ENCODE peak calls at places on chromosome 22, in nine cellular contexts. One of them, this sample, is unnamed.

GRCh38 chr22:46777609-46777970 is 15.1 kb downstream of the TBC1D22A start:
- DNase-seq in upper lobe of left lung: peak
- DNase-seq in spleen: peak
- DNase-seq in prostate gland: no peak
- DNase-seq in sigmoid colon: no peak
- DNase-seq in stomach: peak
- DNase-seq in HCT116: no peak
- DNase-seq in HepG2: no peak
- DNase-seq in transverse colon: no peak
- DNase-seq in this sample: no peak

GRCh38 chr22:27461470-27461869 is 340.1 kb downstream of the MN1 start:
- DNase-seq in sigmoid colon: no peak
- DNase-seq in HepG2: no peak
- DNase-seq in upper lobe of left lung: no peak
- DNase-seq in transverse colon: no peak
- DNase-seq in stomach: no peak
- DNase-seq in prostate gland: no peak
- DNase-seq in spleen: no peak
- DNase-seq in HCT116: no peak
- DNase-seq in this sample: no peak

GRCh38 chr22:28810839-28811491 is 10.6 kb upstream of the XBP1 start:
- DNase-seq in transverse colon: no peak
- DNase-seq in stomach: no peak
- DNase-seq in upper lobe of left lung: peak
- DNase-seq in HCT116: no peak
- DNase-seq in sigmoid colon: no peak
- DNase-seq in HepG2: peak
- DNase-seq in spleen: peak
- DNase-seq in prostate gland: no peak
- DNase-seq in this sample: no peak

GRCh38 chr22:37884420-37884819 is 21.7 kb upstream of the MICALL1 start:
- DNase-seq in sigmoid colon: peak
- DNase-seq in HepG2: no peak
- DNase-seq in upper lobe of left lung: no peak
- DNase-seq in HCT116: no peak
- DNase-seq in prostate gland: no peak
- DNase-seq in spleen: no peak
- DNase-seq in transverse colon: no peak
- DNase-seq in stomach: no peak
- DNase-seq in this sample: no peak

GRCh38 chr22:26442086-26442756 is 13.2 kb downstream of the ASPHD2 start:
- DNase-seq in sigmoid colon: no peak
- DNase-seq in transverse colon: no peak
- DNase-seq in HepG2: no peak
- DNase-seq in prostate gland: no peak
- DNase-seq in spleen: no peak
- DNase-seq in HCT116: no peak
- DNase-seq in upper lobe of left lung: no peak
- DNase-seq in stomach: no peak
- DNase-seq in this sample: no peak

GRCh38 chr22:25420925-25421904 is 143.3 kb upstream of the GRK3 start:
- DNase-seq in HepG2: no peak
- DNase-seq in spleen: no peak
- DNase-seq in prostate gland: no peak
- DNase-seq in transverse colon: no peak
- DNase-seq in sigmoid colon: no peak
- DNase-seq in stomach: no peak
- DNase-seq in HCT116: no peak
- DNase-seq in upper lobe of left lung: no peak
- DNase-seq in this sample: no peak

GRCh38 chr22:26606611-26607010 is 11.2 kb downstream of the CRYBB1 start:
- DNase-seq in HCT116: no peak
- DNase-seq in upper lobe of left lung: no peak
- DNase-seq in stomach: no peak
- DNase-seq in prostate gland: no peak
- DNase-seq in transverse colon: no peak
- DNase-seq in sigmoid colon: no peak
- DNase-seq in HepG2: no peak
- DNase-seq in spleen: no peak
- DNase-seq in this sample: no peak

GRCh38 chr22:24115247-24116207 is 65.8 kb upstream of the SUSD2 start:
- DNase-seq in HepG2: no peak
- DNase-seq in stomach: no peak
- DNase-seq in upper lobe of left lung: no peak
- DNase-seq in prostate gland: no peak
- DNase-seq in HCT116: no peak
- DNase-seq in spleen: no peak
- DNase-seq in transverse colon: no peak
- DNase-seq in sigmoid colon: no peak
- DNase-seq in this sample: no peak

GRCh38 chr22:36865346-36865745 is 4.5 kb downstream of the NCF4 start:
- DNase-seq in HepG2: no peak
- DNase-seq in upper lobe of left lung: no peak
- DNase-seq in prostate gland: no peak
- DNase-seq in stomach: no peak
- DNase-seq in spleen: no peak
- DNase-seq in transverse colon: no peak
- DNase-seq in HCT116: no peak
- DNase-seq in sigmoid colon: no peak
- DNase-seq in this sample: no peak

DNA sequence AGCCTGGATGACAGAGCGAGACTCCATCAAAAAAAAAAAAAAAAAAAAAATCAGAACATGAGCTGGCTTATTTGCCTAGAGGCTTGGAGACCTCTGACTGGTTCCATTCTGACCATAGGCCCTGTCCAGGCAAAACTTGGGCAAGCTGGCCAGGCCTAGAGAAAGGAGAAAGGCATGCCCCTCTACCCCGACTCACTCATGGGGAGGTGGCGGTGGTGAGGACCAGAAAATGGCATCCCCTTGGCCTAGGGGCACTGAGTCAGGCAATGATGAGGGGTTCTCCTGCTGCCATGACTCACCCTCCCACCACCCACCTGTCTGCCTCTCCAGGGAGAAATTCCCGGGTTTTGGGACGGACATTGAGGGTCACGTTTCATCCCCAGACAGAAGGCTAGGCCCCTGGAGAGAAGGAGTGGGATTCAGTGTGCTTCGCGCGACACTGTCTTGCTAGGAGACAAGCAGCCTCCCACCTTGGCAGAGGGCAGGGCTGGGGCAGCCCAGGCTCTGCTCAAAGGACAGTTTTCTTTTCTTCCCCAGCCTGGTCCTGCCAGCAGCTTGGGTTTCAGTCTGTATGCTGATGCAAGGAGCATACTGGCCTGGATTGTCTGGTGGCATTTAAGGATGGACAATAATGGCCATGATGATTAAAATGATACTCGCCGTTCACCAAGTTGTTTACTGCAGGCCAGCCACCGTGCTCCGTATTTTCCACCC is 17.2 kb downstream of the TOB2 start:
- DNase-seq in spleen: no peak
- DNase-seq in sigmoid colon: no peak
- DNase-seq in HCT116: no peak
- DNase-seq in stomach: no peak
- DNase-seq in HepG2: no peak
- DNase-seq in prostate gland: no peak
- DNase-seq in upper lobe of left lung: no peak
- DNase-seq in transverse colon: no peak
- DNase-seq in this sample: no peak
- H3K27ac ChIP-seq in spleen: no peak
- H3K27ac ChIP-seq in sigmoid colon: no peak
- H3K27ac ChIP-seq in HCT116: no peak
- H3K27ac ChIP-seq in stomach: peak
- H3K27ac ChIP-seq in HepG2: no peak
- H3K27ac ChIP-seq in prostate gland: no peak
- H3K27ac ChIP-seq in upper lobe of left lung: no peak
- H3K27ac ChIP-seq in transverse colon: no peak
- H3K27ac ChIP-seq in this sample: no peak

GRCh38 chr22:44332946-44333345 is 20.2 kb upstream of the SHISAL1 start:
- DNase-seq in transverse colon: no peak
- DNase-seq in spleen: no peak
- DNase-seq in prostate gland: no peak
- DNase-seq in HCT116: no peak
- DNase-seq in upper lobe of left lung: no peak
- DNase-seq in stomach: no peak
- DNase-seq in sigmoid colon: peak
- DNase-seq in HepG2: no peak
- DNase-seq in this sample: no peak

GRCh38 chr22:44329179-44329796 is 16.5 kb upstream of the SHISAL1 start:
- DNase-seq in spleen: no peak
- DNase-seq in stomach: no peak
- DNase-seq in prostate gland: no peak
- DNase-seq in transverse colon: peak
- DNase-seq in sigmoid colon: peak
- DNase-seq in HepG2: no peak
- DNase-seq in HCT116: no peak
- DNase-seq in upper lobe of left lung: peak
- DNase-seq in this sample: no peak

GRCh38 chr22:44331881-44332714 is 19.3 kb upstream of the SHISAL1 start:
- DNase-seq in spleen: no peak
- DNase-seq in prostate gland: no peak
- DNase-seq in HepG2: no peak
- DNase-seq in transverse colon: no peak
- DNase-seq in stomach: no peak
- DNase-seq in sigmoid colon: peak
- DNase-seq in upper lobe of left lung: no peak
- DNase-seq in HCT116: no peak
- DNase-seq in this sample: no peak

GRCh38 chr22:44330188-44330726 is 17.5 kb upstream of the SHISAL1 start:
- DNase-seq in HepG2: no peak
- DNase-seq in transverse colon: no peak
- DNase-seq in stomach: no peak
- DNase-seq in HCT116: no peak
- DNase-seq in prostate gland: no peak
- DNase-seq in upper lobe of left lung: no peak
- DNase-seq in sigmoid colon: peak
- DNase-seq in spleen: no peak
- DNase-seq in this sample: no peak

GRCh38 chr22:44330727-44331660 is 18.2 kb upstream of the SHISAL1 start:
- DNase-seq in sigmoid colon: peak
- DNase-seq in prostate gland: no peak
- DNase-seq in upper lobe of left lung: no peak
- DNase-seq in stomach: no peak
- DNase-seq in spleen: no peak
- DNase-seq in transverse colon: no peak
- DNase-seq in HCT116: no peak
- DNase-seq in HepG2: no peak
- DNase-seq in this sample: no peak
- TF ChIP-seq POLR2AphosphoS5 in sigmoid colon: no peak
- TF ChIP-seq POLR2AphosphoS5 in prostate gland: no peak
- TF ChIP-seq POLR2AphosphoS5 in upper lobe of left lung: no peak
- TF ChIP-seq POLR2AphosphoS5 in stomach: no peak
- TF ChIP-seq POLR2AphosphoS5 in spleen: no peak
- TF ChIP-seq POLR2AphosphoS5 in transverse colon: no peak
- TF ChIP-seq POLR2AphosphoS5 in HCT116: no peak
- TF ChIP-seq POLR2AphosphoS5 in HepG2: no peak
- TF ChIP-seq POLR2AphosphoS5 in this sample: no peak

GRCh38 chr22:19565921-19566598 is 41.9 kb upstream of the CLDN5 start:
- DNase-seq in stomach: no peak
- DNase-seq in upper lobe of left lung: no peak
- DNase-seq in transverse colon: no peak
- DNase-seq in HCT116: no peak
- DNase-seq in sigmoid colon: peak
- DNase-seq in HepG2: no peak
- DNase-seq in prostate gland: no peak
- DNase-seq in spleen: no peak
- DNase-seq in this sample: no peak

GRCh38 chr22:19565382-19565902 is 41.2 kb upstream of the CLDN5 start:
- DNase-seq in upper lobe of left lung: no peak
- DNase-seq in sigmoid colon: peak
- DNase-seq in transverse colon: no peak
- DNase-seq in HepG2: no peak
- DNase-seq in stomach: no peak
- DNase-seq in HCT116: no peak
- DNase-seq in prostate gland: no peak
- DNase-seq in spleen: no peak
- DNase-seq in this sample: no peak

GRCh38 chr22:19568337-19569311 is 44.4 kb upstream of the CLDN5 start:
- DNase-seq in upper lobe of left lung: no peak
- DNase-seq in HCT116: no peak
- DNase-seq in transverse colon: no peak
- DNase-seq in prostate gland: no peak
- DNase-seq in spleen: no peak
- DNase-seq in sigmoid colon: no peak
- DNase-seq in HepG2: no peak
- DNase-seq in stomach: no peak
- DNase-seq in this sample: no peak

GRCh38 chr22:19567383-19568009 is 43.3 kb upstream of the CLDN5 start:
- DNase-seq in upper lobe of left lung: no peak
- DNase-seq in stomach: no peak
- DNase-seq in sigmoid colon: no peak
- DNase-seq in spleen: no peak
- DNase-seq in HCT116: no peak
- DNase-seq in HepG2: no peak
- DNase-seq in transverse colon: no peak
- DNase-seq in prostate gland: no peak
- DNase-seq in this sample: no peak

DNA sequence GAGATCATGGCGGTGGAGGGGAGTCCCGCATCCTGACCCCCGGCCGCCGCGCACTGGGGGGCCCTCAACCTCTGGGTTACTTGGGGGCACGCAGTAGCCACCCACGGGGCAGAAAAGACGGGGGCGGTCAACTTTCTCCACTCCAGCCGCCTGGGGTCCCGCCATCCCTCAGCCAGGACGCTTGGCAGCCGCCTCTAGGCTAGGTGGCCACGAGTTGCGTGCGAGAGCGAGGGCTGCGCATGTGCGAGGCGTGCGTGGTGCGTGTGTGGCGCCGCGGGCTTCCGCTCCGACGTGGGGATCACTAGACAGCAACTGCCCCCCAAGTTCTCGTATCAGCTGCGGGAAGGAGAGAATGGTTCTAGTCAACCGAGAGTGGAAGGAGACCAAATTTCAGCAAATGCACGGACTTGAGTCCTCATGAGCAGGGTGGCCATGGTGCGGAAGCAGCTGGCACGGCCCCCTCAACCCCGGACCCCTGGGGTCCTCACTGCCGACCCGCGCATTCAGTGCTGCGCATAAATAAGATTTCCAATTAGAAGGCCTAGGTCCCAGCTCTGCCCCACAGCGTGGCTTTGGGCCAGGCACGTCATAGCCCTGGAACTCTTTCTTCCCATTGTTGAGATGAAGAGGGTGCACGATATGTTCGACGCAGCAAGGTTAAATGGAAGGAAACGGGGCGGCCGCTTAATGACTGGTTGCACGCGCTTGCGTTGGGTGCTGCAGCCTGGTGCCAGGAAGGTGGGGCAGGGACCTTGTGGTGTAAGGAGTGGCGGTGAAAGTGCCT is 42.6 kb upstream of the CLDN5 start:
- DNase-seq in sigmoid colon: no peak
- DNase-seq in HCT116: no peak
- DNase-seq in HepG2: no peak
- DNase-seq in prostate gland: no peak
- DNase-seq in upper lobe of left lung: peak
- DNase-seq in transverse colon: no peak
- DNase-seq in spleen: no peak
- DNase-seq in stomach: no peak
- DNase-seq in this sample: no peak
- H3K27ac ChIP-seq in sigmoid colon: no peak
- H3K27ac ChIP-seq in HCT116: no peak
- H3K27ac ChIP-seq in HepG2: no peak
- H3K27ac ChIP-seq in prostate gland: no peak
- H3K27ac ChIP-seq in upper lobe of left lung: peak
- H3K27ac ChIP-seq in transverse colon: no peak
- H3K27ac ChIP-seq in spleen: peak
- H3K27ac ChIP-seq in stomach: peak
- H3K27ac ChIP-seq in this sample: peak

GRCh38 chr22:41832553-41833368 is at the start of gene SREBF2:
- DNase-seq in prostate gland: peak
- DNase-seq in HCT116: peak
- DNase-seq in upper lobe of left lung: peak
- DNase-seq in spleen: peak
- DNase-seq in stomach: peak
- DNase-seq in HepG2: peak
- DNase-seq in transverse colon: peak
- DNase-seq in sigmoid colon: peak
- DNase-seq in this sample: peak
- TF ChIP-seq POLR2AphosphoS5 in prostate gland: peak
- TF ChIP-seq POLR2AphosphoS5 in HCT116: peak
- TF ChIP-seq POLR2AphosphoS5 in upper lobe of left lung: peak
- TF ChIP-seq POLR2AphosphoS5 in spleen: peak
- TF ChIP-seq POLR2AphosphoS5 in stomach: peak
- TF ChIP-seq POLR2AphosphoS5 in HepG2: peak
- TF ChIP-seq POLR2AphosphoS5 in transverse colon: peak
- TF ChIP-seq POLR2AphosphoS5 in sigmoid colon: peak
- TF ChIP-seq POLR2AphosphoS5 in this sample: peak

This sample was measured in breast epithelium.